ENCODE peak calls at places on chromosomes 6 and 20, in nine cellular contexts. M, G, T, L, D, U, X, K and E are unnamed samples.

GRCh38 chr20:47854687-47855212 is 69.5 kb upstream of the SULF2 start:
- DNase-seq in M (peak), G (no peak), T (peak), L (peak), D (no peak), U (no peak), X (no peak), K (peak), E (peak)

GRCh38 chr20:37902504-37903313 is at the start of gene VSTM2L:
- DNase-seq in M (no peak), G (no peak), T (peak), L (no peak), D (no peak), U (no peak), X (no peak), K (peak), E (peak)

GRCh38 chr20:57650266-57650665 is 30.0 kb upstream of the ZBP1 start:
- DNase-seq in M (no peak), G (peak), T (no peak), L (no peak), D (peak), U (peak), X (no peak), K (no peak), E (no peak)

GRCh38 chr6:106444777-106445507 is 84.4 kb downstream of the CRYBG1 start:
- DNase-seq in M (peak), G (no peak), T (peak), L (peak), D (no peak), U (no peak), X (no peak), K (peak), E (peak)

GRCh38 chr6:31042801-31043200 is 32.5 kb downstream of the MUC22 start:
- DNase-seq in M (peak), G (no peak), T (peak), L (peak), D (no peak), U (no peak), X (peak), K (peak), E (no peak)

GRCh38 chr20:49595811-49596545 is 28.0 kb upstream of the PTGIS start:
- DNase-seq in M (peak), G (peak), T (peak), L (no peak), D (peak), U (no peak), X (no peak), K (no peak), E (no peak)

GRCh38 chr6:165697171-165697570 is 34.1 kb upstream of the PDE10A start:
- DNase-seq in M (peak), G (no peak), T (no peak), L (no peak), D (no peak), U (no peak), X (no peak), K (no peak), E (no peak)

GRCh38 chr6:47631248-47632196 is 66.9 kb upstream of the ADGRF4 start:
- DNase-seq in M (peak), G (no peak), T (peak), L (peak), D (no peak), U (no peak), X (peak), K (peak), E (peak)

GRCh38 chr6:45504947-45505346 is 127.2 kb upstream of the SUPT3H start:
- DNase-seq in M (peak), G (no peak), T (peak), L (no peak), D (no peak), U (no peak), X (peak), K (no peak), E (no peak)

GRCh38 chr20:58871533-58872102 is 19.1 kb downstream of the GNAS start:
- DNase-seq in M (no peak), G (no peak), T (no peak), L (no peak), D (no peak), U (no peak), X (peak), K (no peak), E (no peak)

GRCh38 chr6:13412211-13412610 is 75.2 kb downstream of the GFOD1 start:
- DNase-seq in M (no peak), G (no peak), T (no peak), L (no peak), D (no peak), U (no peak), X (no peak), K (no peak), E (peak)

GRCh38 chr6:56851541-56852248 is 103.2 kb upstream of the BEND6 start:
- DNase-seq in M (peak), G (no peak), T (peak), L (peak), D (no peak), U (no peak), X (peak), K (no peak), E (peak)

GRCh38 chr6:40879169-40879568 is 159.9 kb downstream of the UNC5CL start:
- DNase-seq in M (no peak), G (no peak), T (no peak), L (no peak), D (no peak), U (no peak), X (no peak), K (no peak), E (no peak)

GRCh38 chr20:4959582-4959981 is 41.7 kb downstream of the SLC23A2 start:
- DNase-seq in M (no peak), G (no peak), T (no peak), L (no peak), D (no peak), U (no peak), X (no peak), K (no peak), E (no peak)

GRCh38 chr6:148544421-148544820 is 201.8 kb downstream of the SASH1 start:
- DNase-seq in M (no peak), G (no peak), T (no peak), L (no peak), D (no peak), U (no peak), X (no peak), K (no peak), E (no peak)

GRCh38 chr6:109768485-109768884 is 77.4 kb downstream of the FIG4 start:
- DNase-seq in M (no peak), G (no peak), T (peak), L (no peak), D (no peak), U (no peak), X (no peak), K (no peak), E (no peak)

GRCh38 chr6:46419576-46420002 is 71.7 kb downstream of the RCAN2 start:
- DNase-seq in M (peak), G (no peak), T (peak), L (peak), D (no peak), U (no peak), X (peak), K (peak), E (peak)

GRCh38 chr20:20212675-20213096 is 155.2 kb upstream of the INSM1 start:
- DNase-seq in M (no peak), G (no peak), T (no peak), L (no peak), D (peak), U (no peak), X (peak), K (no peak), E (no peak)

GRCh38 chr6:4518506-4518905 is 257.7 kb upstream of the CDYL start:
- DNase-seq in M (no peak), G (peak), T (peak), L (no peak), D (no peak), U (no peak), X (no peak), K (no peak), E (no peak)

GRCh38 chr6:36844232-36845170 is 5.3 kb upstream of the CPNE5 start:
- DNase-seq in M (no peak), G (no peak), T (no peak), L (no peak), D (no peak), U (no peak), X (no peak), K (no peak), E (no peak)

GRCh38 chr20:3804781-3805180 is 8.7 kb downstream of the CDC25B start:
- DNase-seq in M (no peak), G (no peak), T (no peak), L (no peak), D (peak), U (no peak), X (no peak), K (no peak), E (no peak)

GRCh38 chr20:58567437-58567836 is 52.2 kb upstream of the APCDD1L start:
- DNase-seq in M (no peak), G (peak), T (no peak), L (no peak), D (no peak), U (no peak), X (no peak), K (no peak), E (no peak)

GRCh38 chr6:80440496-80441160 is 334.2 kb downstream of the BCKDHB start:
- DNase-seq in M (no peak), G (no peak), T (peak), L (peak), D (no peak), U (no peak), X (no peak), K (no peak), E (no peak)

GRCh38 chr20:13412806-13413445 is 191.9 kb downstream of the ISM1 start:
- DNase-seq in M (no peak), G (no peak), T (peak), L (no peak), D (no peak), U (no peak), X (no peak), K (no peak), E (no peak)
- H3K27ac ChIP-seq in M (no peak), G (no peak), T (no peak), L (no peak), D (no peak), U (no peak), X (no peak), K (no peak), E (no peak)

DNA sequence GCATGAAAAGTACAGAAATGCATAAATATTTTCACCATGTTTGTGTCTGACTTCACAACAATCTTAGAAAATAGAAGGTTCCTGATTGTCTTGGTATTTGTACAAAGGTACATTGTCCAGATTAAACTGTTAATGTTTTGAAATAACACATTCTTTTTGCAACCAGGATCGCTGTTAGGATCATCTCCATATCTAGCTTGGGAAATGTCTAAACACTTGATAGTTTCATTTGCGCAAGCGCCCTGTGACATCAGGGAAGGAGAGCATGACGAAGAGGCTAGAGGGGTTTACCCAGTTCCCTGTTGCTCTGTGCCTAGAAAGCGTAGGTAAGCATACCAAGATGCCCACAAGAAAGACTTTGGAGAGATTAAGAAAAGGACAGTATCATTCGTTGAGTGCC is 19.4 kb downstream of the ALDH8A1 start:
- DNase-seq in M (no peak), G (no peak), T (no peak), L (no peak), D (no peak), U (no peak), X (no peak), K (no peak), E (no peak)
- H3K27ac ChIP-seq in M (no peak), G (no peak), T (no peak), L (no peak), D (no peak), U (no peak), X (no peak), K (no peak), E (no peak)

GRCh38 chr6:20210158-20210557 is 2.1 kb downstream of the MBOAT1 start:
- DNase-seq in M (no peak), G (no peak), T (no peak), L (no peak), D (no peak), U (no peak), X (no peak), K (no peak), E (no peak)
- H3K27ac ChIP-seq in M (no peak), G (no peak), T (no peak), L (peak), D (no peak), U (peak), X (peak), K (no peak), E (no peak)

DNA sequence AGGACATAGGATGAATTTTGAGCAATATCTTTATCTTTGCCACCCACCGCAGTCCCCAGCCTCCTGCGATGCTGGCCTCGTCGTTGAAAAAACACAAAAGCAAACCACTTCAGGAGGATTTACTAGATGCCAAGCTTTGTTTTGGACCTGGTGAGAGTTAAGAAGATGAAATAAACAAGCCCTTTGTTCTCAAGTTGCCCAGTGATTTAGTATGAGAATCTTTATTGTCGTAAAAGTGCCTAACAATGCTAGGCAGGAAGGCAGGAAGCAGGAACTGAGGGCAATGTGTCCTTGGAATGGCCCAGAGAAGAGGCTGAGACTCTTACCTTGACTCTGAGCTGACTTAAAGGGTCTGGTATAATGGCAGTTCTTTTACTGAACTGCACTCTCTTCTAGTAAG is 116.0 kb downstream of the TRMT11 start:
- DNase-seq in M (no peak), G (no peak), T (no peak), L (no peak), D (no peak), U (no peak), X (no peak), K (no peak), E (no peak)
- H3K27ac ChIP-seq in M (no peak), G (no peak), T (no peak), L (no peak), D (no peak), U (no peak), X (no peak), K (no peak), E (no peak)